ENCODE peak calls at places on chromosome 10, in nine cellular contexts. N is GOT3; K is midbrain; A is tibial nerve; C is H54; G is NCI-H460; W is stimulated activated CD4-positive, alpha-beta T cell treated with anti-CD3 and anti-CD28 coated beads, Interleukin-15, amount 100 ng/mL, for 24 hours; T is fibroblast of pulmonary artery; R is neural crest cell. F is an unnamed sample.
A peak's percentile ranks its signal among the peaks of the same experiment; 100 is the strongest.

GRCh38 chr10:29712108-29712507 is 77.3 kb upstream of the SVIL start:
- DNase-seq in T (no peak), C (no peak), N (no peak), A (no peak), W (no peak), R (no peak), G (no peak), K (no peak), F (peak; percentile 70)

GRCh38 chr10:71528371-71529202 is 131.9 kb downstream of the CDH23 start:
- DNase-seq in A (no peak), N (no peak), T (no peak), G (no peak), C (no peak), W (no peak), R (peak; percentile 23), K (peak; percentile 11), F (no peak)

GRCh38 chr10:132248455-132249231 is 59.1 kb downstream of the STK32C start:
- DNase-seq in C (no peak), R (peak; percentile 70), W (peak; percentile 82), A (no peak), G (peak; percentile 62), T (peak; percentile 20), K (no peak), N (no peak), F (peak; percentile 52)

GRCh38 chr10:88913157-88913556 is 33.1 kb downstream of the STAMBPL1 start:
- DNase-seq in R (no peak), T (no peak), K (no peak), C (no peak), W (no peak), N (no peak), G (no peak), A (no peak), F (peak; percentile 87)

GRCh38 chr10:125258676-125259075 is 98.3 kb upstream of the CTBP2 start:
- DNase-seq in T (no peak), A (no peak), W (no peak), C (no peak), R (no peak), N (no peak), K (no peak), G (no peak), F (no peak)

GRCh38 chr10:5479481-5480161 is 19.7 kb downstream of the CALML5 start:
- DNase-seq in K (no peak), G (no peak), W (peak; percentile 21), R (no peak), A (no peak), C (no peak), N (no peak), T (no peak), F (no peak)

GRCh38 chr10:2921956-2922680 is 145.2 kb upstream of the PFKP start:
- DNase-seq in T (no peak), R (no peak), A (no peak), K (no peak), G (peak; percentile 22), W (no peak), N (no peak), C (no peak), F (no peak)

GRCh38 chr10:106132956-106133355 is 1031.5 kb downstream of the SORCS1 start:
- DNase-seq in R (no peak), N (no peak), C (no peak), A (no peak), T (no peak), W (no peak), G (no peak), K (no peak), F (no peak)

GRCh38 chr10:77782328-77783061 is 144.1 kb downstream of the DLG5 start:
- DNase-seq in C (no peak), N (no peak), T (no peak), A (no peak), G (no peak), R (no peak), K (no peak), W (no peak), F (no peak)

F was measured in SK-N-DZ.